ENCODE peak calls at places on chromosomes 11 and 22, in seven cellular contexts. T is iPS DF 6.9, N is ovary, Q is upper lobe of right lung, W is cardiac muscle cell, B is aorta, E is mucosa of descending colon. Y is an unnamed sample.

GRCh38 chr22:17213976-17214375 is 5.3 kb downstream of the ADA2 start:
- DNase-seq in T (no peak), N (no peak), Q (peak; percentile 75), W (peak; percentile 59), B (peak; percentile 63), E (peak; percentile 57), Y (peak; percentile 19)

GRCh38 chr11:694563-695331 is at the start of gene DEAF1:
- DNase-seq in T (peak; percentile 88), N (peak; percentile 100), Q (peak; percentile 99), W (peak; percentile 99), B (peak; percentile 100), E (peak; percentile 99), Y (peak; percentile 98)

GRCh38 chr11:128905345-128906184 is 14.4 kb downstream of the KCNJ5 start:
- DNase-seq in T (no peak), N (peak; percentile 55), Q (peak; percentile 78), W (peak; percentile 70), B (peak; percentile 74), E (peak; percentile 66), Y (peak; percentile 30)

GRCh38 chr11:111325259-111325658 is 26.9 kb downstream of the POU2AF3 start:
- DNase-seq in T (no peak), N (no peak), Q (no peak), W (no peak), B (no peak), E (no peak), Y (no peak)

GRCh38 chr22:42863349-42863911 is 6.4 kb upstream of the ARFGAP3 start:
- DNase-seq in T (no peak), N (no peak), Q (no peak), W (no peak), B (no peak), E (no peak), Y (no peak)

GRCh38 chr11:77147668-77148321 is 19.7 kb downstream of the MYO7A start:
- DNase-seq in T (no peak), N (no peak), Q (no peak), W (peak; percentile 24), B (no peak), E (peak; percentile 59), Y (no peak)

GRCh38 chr22:46041642-46042041 is 64.7 kb upstream of the WNT7B start:
- DNase-seq in T (no peak), N (peak; percentile 19), Q (no peak), W (no peak), B (no peak), E (no peak), Y (no peak)

GRCh38 chr11:89182773-89183172 is 5.1 kb downstream of the TYR start:
- DNase-seq in T (no peak), N (no peak), Q (no peak), W (no peak), B (no peak), E (no peak), Y (no peak)

GRCh38 chr11:14309425-14310192 is 49.4 kb downstream of the RRAS2 start:
- DNase-seq in T (no peak), N (no peak), Q (no peak), W (no peak), B (no peak), E (no peak), Y (no peak)

GRCh38 chr11:120344302-120345004 is 8.2 kb downstream of the ARHGEF12 start:
- DNase-seq in T (no peak), N (no peak), Q (no peak), W (no peak), B (no peak), E (no peak), Y (no peak)

GRCh38 chr11:118610773-118611432 is 3.5 kb downstream of the PHLDB1 start:
- DNase-seq in T (no peak), N (peak; percentile 86), Q (peak; percentile 94), W (peak; percentile 86), B (peak; percentile 86), E (peak; percentile 87), Y (peak; percentile 52)

GRCh38 chr11:29937526-29937925 is 79.3 kb downstream of the KCNA4 start:
- DNase-seq in T (no peak), N (no peak), Q (no peak), W (no peak), B (no peak), E (no peak), Y (no peak)

GRCh38 chr11:9396310-9396709 is 11.9 kb downstream of the IPO7 start:
- DNase-seq in T (no peak), N (no peak), Q (no peak), W (no peak), B (no peak), E (no peak), Y (no peak)

GRCh38 chr11:3838504-3838903 is 2.3 kb downstream of the RHOG start:
- DNase-seq in T (no peak), N (no peak), Q (no peak), W (no peak), B (peak; percentile 5), E (no peak), Y (no peak)
- H3K4me1 ChIP-seq in T (peaks cover 4% of the 10 kb centered on the region), N (peaks cover 19% of the 10 kb centered on the region), Q (peaks cover 61% of the 10 kb centered on the region), W (peaks cover 4% of the 10 kb centered on the region), B (no peaks in the 10 kb centered on the region), E (peaks cover 50% of the 10 kb centered on the region), Y (no peaks in the 10 kb centered on the region)

GRCh38 chr11:122706689-122707088 is 51.2 kb downstream of the UBASH3B start:
- DNase-seq in T (no peak), N (no peak), Q (no peak), W (no peak), B (no peak), E (no peak), Y (no peak)
- H3K4me1 ChIP-seq in T (no peaks in the 10 kb centered on the region), N (no peaks in the 10 kb centered on the region), Q (no peaks in the 10 kb centered on the region), W (no peaks in the 10 kb centered on the region), B (no peaks in the 10 kb centered on the region), E (no peaks in the 10 kb centered on the region), Y (no peaks in the 10 kb centered on the region)

GRCh38 chr11:125244166-125244565 is 79.6 kb downstream of the PKNOX2 start:
- DNase-seq in T (no peak), N (no peak), Q (peak; percentile 31), W (no peak), B (no peak), E (no peak), Y (no peak)

GRCh38 chr11:125250316-125250870 is 85.8 kb downstream of the PKNOX2 start:
- DNase-seq in T (no peak), N (peak; percentile 65), Q (no peak), W (no peak), B (peak; percentile 40), E (no peak), Y (no peak)

GRCh38 chr11:125241104-125241503 is 76.6 kb downstream of the PKNOX2 start:
- DNase-seq in T (no peak), N (no peak), Q (peak; percentile 9), W (no peak), B (no peak), E (no peak), Y (no peak)

GRCh38 chr11:125242141-125242780 is 77.7 kb downstream of the PKNOX2 start:
- DNase-seq in T (no peak), N (no peak), Q (peak; percentile 33), W (no peak), B (no peak), E (no peak), Y (no peak)

DNA sequence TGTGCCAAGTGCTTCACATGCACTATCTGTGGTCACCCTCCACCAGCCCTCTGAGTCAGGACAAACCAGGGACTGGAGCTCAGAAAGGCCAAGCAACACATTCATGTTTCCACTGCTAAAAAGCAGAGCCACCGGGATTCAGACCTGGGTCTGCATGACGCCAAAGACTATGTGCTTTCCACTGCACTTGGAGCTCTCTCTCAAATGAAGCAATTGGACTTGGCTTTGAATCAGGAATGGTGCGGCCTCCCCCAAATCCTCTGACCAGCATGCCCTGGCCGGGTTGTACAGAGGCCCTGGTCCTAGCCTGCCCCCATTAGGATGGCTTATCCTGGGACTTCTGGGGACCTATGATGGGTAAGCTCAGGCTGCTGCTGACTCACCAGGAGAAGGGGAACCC is 80.7 kb downstream of the PKNOX2 start:
- DNase-seq in T (no peak), N (no peak), Q (no peak), W (no peak), B (peak; percentile 52), E (no peak), Y (no peak)
- H3K4me1 ChIP-seq in T (peaks cover 1% of the 10 kb centered on the region), N (peaks cover 10% of the 10 kb centered on the region), Q (no peaks in the 10 kb centered on the region), W (no peaks in the 10 kb centered on the region), B (no peaks in the 10 kb centered on the region), E (no peaks in the 10 kb centered on the region), Y (no peaks in the 10 kb centered on the region)

GRCh38 chr11:122677256-122677655 is 21.7 kb downstream of the UBASH3B start:
- DNase-seq in T (no peak), N (no peak), Q (no peak), W (no peak), B (no peak), E (no peak), Y (no peak)
- H3K4me1 ChIP-seq in T (no peaks in the 10 kb centered on the region), N (no peaks in the 10 kb centered on the region), Q (peaks cover 17% of the 10 kb centered on the region), W (no peaks in the 10 kb centered on the region), B (no peaks in the 10 kb centered on the region), E (no peaks in the 10 kb centered on the region), Y (no peaks in the 10 kb centered on the region)

GRCh38 chr11:94145916-94146315 is 17.3 kb downstream of the PANX1 start:
- DNase-seq in T (no peak), N (no peak), Q (no peak), W (no peak), B (no peak), E (no peak), Y (no peak)
- H3K4me1 ChIP-seq in T (peaks cover 9% of the 10 kb centered on the region), N (peaks cover 8% of the 10 kb centered on the region), Q (peaks cover 19% of the 10 kb centered on the region), W (peaks cover 30% of the 10 kb centered on the region), B (no peaks in the 10 kb centered on the region), E (no peaks in the 10 kb centered on the region), Y (no peaks in the 10 kb centered on the region)

Y was measured in prostate gland.